ENCODE peak calls at places on chromosomes 6 and 20, in four cellular contexts. V is neuronal stem cell, D is ascending aorta, P is heart right ventricle. C is an unnamed sample. For H3K4me1 and H3K27me3, the result is how much of the 10 kb centered on the place peaks cover.

GRCh38 chr20:46057856-46058655 is 29.0 kb downstream of the SLC12A5 start:
- DNase-seq in P (peak), D (no peak), V (peak), C (peak)

GRCh38 chr6:143967861-143968498 is 40.1 kb downstream of the PLAGL1 start:
- DNase-seq in V (no peak), D (no peak), P (no peak), C (no peak)

GRCh38 chr6:47278545-47278944 is 31.2 kb downstream of the TNFRSF21 start:
- DNase-seq in P (no peak), D (no peak), V (no peak), C (no peak)

GRCh38 chr6:144528605-144529425 is 243.7 kb downstream of the UTRN start:
- DNase-seq in D (no peak), P (no peak), V (peak), C (no peak)

GRCh38 chr6:15962449-15962764 is 166.5 kb upstream of the MYLIP start:
- DNase-seq in V (no peak), P (no peak), D (no peak), C (no peak)

GRCh38 chr20:19620471-19620870 is 137.6 kb upstream of the RIN2 start:
- DNase-seq in V (no peak), D (no peak), P (no peak), C (no peak)

GRCh38 chr6:46626228-46626909 is 26.2 kb downstream of the CYP39A1 start:
- DNase-seq in V (peak), P (peak), D (no peak), C (no peak)

GRCh38 chr6:36662827-36663256 is 15.7 kb upstream of the CDKN1A start:
- DNase-seq in V (no peak), D (no peak), P (no peak), C (no peak)

GRCh38 chr6:37351027-37351426 is 2.8 kb upstream of the RNF8 start:
- DNase-seq in V (no peak), P (no peak), D (no peak), C (no peak)

GRCh38 chr6:26031595-26032386 is 55.4 kb upstream of the HFE start:
- DNase-seq in D (peak), P (peak), V (peak), C (peak)

GRCh38 chr20:4457566-4458543 is 263.9 kb upstream of the PRND start:
- DNase-seq in D (no peak), P (no peak), V (peak), C (no peak)

GRCh38 chr6:150485559-150486517 is 113.8 kb upstream of the PLEKHG1 start:
- DNase-seq in P (peak), D (no peak), V (no peak), C (no peak)

GRCh38 chr6:163355471-163355991 is 59.0 kb upstream of the QKI start:
- DNase-seq in V (no peak), P (peak), D (no peak), C (peak)
- H3K4me3 ChIP-seq in V (no peak), P (no peak), D (peak), C (no peak)

DNA sequence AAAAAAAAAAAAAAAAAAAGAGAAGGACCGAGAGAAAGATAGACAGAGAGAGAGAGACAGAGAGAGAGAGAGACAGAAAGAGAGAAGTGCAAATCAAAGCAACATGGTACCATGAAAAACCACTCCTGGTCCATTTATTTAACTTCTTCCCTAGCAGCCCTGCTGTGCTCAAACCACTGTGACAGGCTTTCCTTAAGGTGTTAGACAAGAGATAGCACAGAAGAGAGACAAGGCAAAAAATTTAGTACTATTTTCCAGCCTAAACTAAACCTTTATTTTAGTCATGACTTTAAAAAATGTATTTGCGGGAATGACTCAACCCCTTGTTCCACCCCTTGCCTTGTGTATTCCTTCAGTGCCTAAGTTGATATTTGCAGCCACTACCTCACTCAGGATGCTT is 437 bp downstream of the RIPOR2 start:
- DNase-seq in D (no peak), V (no peak), P (no peak), C (no peak)
- H3K4me1 ChIP-seq in D (under half), V (under half), P (under half), C (under half)

GRCh38 chr6:27237089-27237723 is 10.3 kb upstream of the PRSS16 start:
- DNase-seq in D (no peak), V (no peak), P (no peak), C (no peak)
- H3K27me3 ChIP-seq in D (under half), V (under half), P (half or more), C (under half)

GRCh38 chr20:53371216-53371615 is 222.4 kb downstream of the ZNF217 start:
- DNase-seq in P (no peak), V (no peak), D (no peak), C (no peak)
- H3K4me3 ChIP-seq in P (no peak), V (no peak), D (no peak), C (no peak)

GRCh38 chr6:41392249-41392648 is 56.8 kb downstream of the NCR2 start:
- DNase-seq in P (no peak), D (no peak), V (no peak), C (no peak)

GRCh38 chr6:41399424-41399823 is 64.0 kb downstream of the NCR2 start:
- DNase-seq in P (no peak), V (no peak), D (no peak), C (no peak)

DNA sequence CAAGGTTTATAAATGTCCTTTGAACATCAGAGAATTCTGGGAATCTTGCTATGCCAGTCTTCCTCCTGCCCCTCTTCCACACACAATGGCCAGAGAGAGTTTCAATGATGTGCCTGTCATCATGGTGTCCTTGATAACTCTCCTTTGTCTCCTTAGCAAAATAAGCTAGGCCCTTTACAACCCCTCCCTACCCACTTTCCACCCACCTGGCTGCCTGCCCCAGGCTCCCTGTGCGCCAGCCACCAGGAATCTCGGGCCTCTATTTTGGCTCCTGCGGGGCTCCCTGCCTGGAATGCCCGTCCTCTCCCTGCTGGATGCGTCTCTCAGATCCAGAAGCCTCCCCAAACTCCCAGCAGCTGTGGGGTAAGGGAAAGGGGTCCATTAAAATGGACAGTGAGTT is 60.9 kb downstream of the NCR2 start:
- DNase-seq in P (no peak), D (no peak), V (no peak), C (no peak)
- H3K4me1 ChIP-seq in P (under half), D (under half), V (under half), C (under half)